ENCODE peak calls at places on chromosome 20, in nine cellular contexts. M is cardiac fibroblast, S is SJSA1, O is left ventricle myocardium inferior, Z is right cardiac atrium, X is heart left ventricle, C is endodermal cell, F is cardiac muscle cell, P is bronchial epithelial cell. I is an unnamed sample.

GRCh38 chr20:24916412-24916811 is 32.7 kb upstream of the CST7 start:
- DNase-seq in M (no peak), S (peak), O (no peak), Z (no peak), X (no peak), C (no peak), F (no peak), P (no peak), I (no peak)

GRCh38 chr20:19552144-19552895 is 205.7 kb upstream of the RIN2 start:
- DNase-seq in M (peak), S (no peak), O (no peak), Z (peak), X (no peak), C (peak), F (peak), P (peak), I (peak)

GRCh38 chr20:17650816-17651760 is 31.0 kb downstream of the RRBP1 start:
- DNase-seq in M (peak), S (no peak), O (no peak), Z (peak), X (peak), C (no peak), F (no peak), P (no peak), I (no peak)

GRCh38 chr20:32062776-32063170 is 10.7 kb downstream of the HCK start:
- DNase-seq in M (no peak), S (no peak), O (peak), Z (peak), X (peak), C (no peak), F (no peak), P (no peak), I (no peak)

GRCh38 chr20:10581823-10582222 is 92.0 kb downstream of the JAG1 start:
- DNase-seq in M (peak), S (peak), O (no peak), Z (no peak), X (no peak), C (no peak), F (no peak), P (peak), I (peak)

GRCh38 chr20:1345030-1345755 is 16.3 kb upstream of the SDCBP2 start:
- DNase-seq in M (no peak), S (no peak), O (no peak), Z (no peak), X (no peak), C (peak), F (no peak), P (peak), I (peak)

GRCh38 chr20:34293119-34293518 is 10.0 kb downstream of the AHCY start:
- DNase-seq in M (no peak), S (no peak), O (no peak), Z (no peak), X (no peak), C (no peak), F (no peak), P (no peak), I (no peak)

GRCh38 chr20:37868998-37869861 is 33.7 kb upstream of the VSTM2L start:
- DNase-seq in M (no peak), S (peak), O (no peak), Z (no peak), X (no peak), C (no peak), F (no peak), P (no peak), I (no peak)

GRCh38 chr20:38152175-38153010 is 12.7 kb downstream of the TGM2 start:
- DNase-seq in M (peak), S (peak), O (peak), Z (peak), X (peak), C (no peak), F (no peak), P (peak), I (no peak)

GRCh38 chr20:58622671-58623578 is 28.2 kb upstream of the STX16 start:
- DNase-seq in M (peak), S (no peak), O (no peak), Z (no peak), X (peak), C (no peak), F (no peak), P (no peak), I (no peak)

GRCh38 chr20:44990425-44990824 is 24.1 kb downstream of the STK4 start:
- DNase-seq in M (peak), S (no peak), O (no peak), Z (peak), X (no peak), C (no peak), F (no peak), P (no peak), I (no peak)

GRCh38 chr20:5614506-5614905 is 135.7 kb upstream of the SHLD1 start:
- DNase-seq in M (no peak), S (no peak), O (no peak), Z (no peak), X (no peak), C (no peak), F (no peak), P (no peak), I (no peak)

GRCh38 chr20:5612476-5613291 is 137.5 kb upstream of the SHLD1 start:
- DNase-seq in M (peak), S (no peak), O (no peak), Z (peak), X (no peak), C (no peak), F (no peak), P (peak), I (no peak)

GRCh38 chr20:5608104-5608447 is 142.1 kb upstream of the SHLD1 start:
- DNase-seq in M (no peak), S (no peak), O (no peak), Z (no peak), X (no peak), C (no peak), F (no peak), P (no peak), I (no peak)

GRCh38 chr20:5606347-5606746 is 143.9 kb upstream of the SHLD1 start:
- DNase-seq in M (no peak), S (no peak), O (no peak), Z (no peak), X (no peak), C (no peak), F (no peak), P (no peak), I (no peak)

GRCh38 chr20:5608448-5609161 is 141.6 kb upstream of the SHLD1 start:
- DNase-seq in M (peak), S (no peak), O (no peak), Z (no peak), X (no peak), C (no peak), F (no peak), P (peak), I (no peak)
- H3K4me3 ChIP-seq in M (peak), S (no peak), O (peak), Z (peak), X (no peak), C (peak), F (peak), P (peak), I (no peak)

GRCh38 chr20:61799394-61799923 is 266.2 kb downstream of the TAF4 start:
- DNase-seq in M (no peak), S (no peak), O (no peak), Z (no peak), X (no peak), C (no peak), F (no peak), P (no peak), I (no peak)
- H3K4me3 ChIP-seq in M (no peak), S (no peak), O (no peak), Z (no peak), X (no peak), C (no peak), F (no peak), P (no peak), I (no peak)

DNA sequence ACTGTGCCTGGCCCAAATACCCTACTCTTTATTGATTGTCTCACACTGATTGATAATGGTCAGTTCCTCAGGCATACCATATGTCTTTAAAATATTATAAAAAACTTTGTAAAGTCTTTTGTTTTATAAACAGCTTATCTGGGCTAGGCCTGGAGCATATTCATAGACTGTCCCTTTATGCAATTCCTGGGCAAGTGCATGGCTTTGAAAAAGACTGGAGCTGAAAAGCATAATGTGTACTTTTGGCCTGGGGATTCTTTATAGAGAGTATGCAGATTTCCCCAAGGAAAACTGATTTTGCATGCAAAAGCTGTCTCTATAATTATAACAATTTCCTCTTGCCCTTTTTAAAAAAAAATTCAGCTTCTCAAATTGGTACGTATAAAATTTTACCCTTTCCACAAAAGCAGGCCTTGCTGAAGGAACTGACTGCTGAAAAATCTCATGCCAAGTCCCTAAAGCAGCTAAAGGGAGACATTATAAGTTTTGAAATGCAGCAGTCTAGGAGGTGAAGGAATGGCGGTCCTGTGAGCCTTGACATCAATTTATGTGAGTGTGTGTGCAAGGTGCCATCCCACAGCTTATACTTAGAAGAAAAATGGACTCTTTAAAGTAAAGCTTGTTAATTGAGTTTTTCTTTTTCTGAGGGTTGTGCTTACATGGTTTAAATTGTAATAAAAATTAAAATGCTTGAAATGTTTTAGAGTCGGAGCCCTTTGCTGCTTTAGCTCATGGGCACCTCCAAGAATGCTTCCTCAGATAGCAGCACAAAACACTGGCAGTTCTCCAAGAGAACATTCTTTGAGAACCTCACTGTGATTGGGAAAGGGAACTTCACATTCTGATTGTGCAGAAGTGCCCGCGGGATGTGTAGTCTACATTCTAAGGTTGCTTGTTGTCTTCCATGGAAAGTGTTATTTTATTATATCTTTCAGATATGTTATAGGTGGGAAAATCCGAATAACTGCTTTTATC is 43.9 kb downstream of the PLCB4 start:
- DNase-seq in M (peak), S (no peak), O (no peak), Z (peak), X (peak), C (no peak), F (peak), P (peak), I (no peak)
- H3K4me3 ChIP-seq in M (no peak), S (no peak), O (no peak), Z (no peak), X (no peak), C (no peak), F (no peak), P (no peak), I (no peak)

DNA sequence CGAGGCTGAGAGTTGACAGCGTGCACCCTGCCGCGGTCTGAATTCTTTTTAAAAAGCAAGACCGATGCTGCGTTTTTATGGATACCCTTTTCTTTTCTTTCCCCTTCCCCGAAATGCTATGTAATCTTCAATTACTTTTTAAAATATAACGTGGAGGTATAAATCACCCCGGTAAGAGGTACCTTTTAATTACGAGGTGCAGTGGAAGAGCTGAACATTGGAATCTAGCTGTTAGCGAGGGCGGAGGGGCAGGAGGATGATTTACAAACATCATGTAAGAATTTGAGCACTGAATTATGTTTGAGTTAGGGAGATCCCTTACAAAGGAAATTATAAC is 1.2 kb downstream of the EYA2 start:
- DNase-seq in M (no peak), S (no peak), O (no peak), Z (peak), X (no peak), C (no peak), F (no peak), P (no peak), I (no peak)
- H3K4me3 ChIP-seq in M (no peak), S (no peak), O (peak), Z (peak), X (peak), C (peak), F (peak), P (peak), I (no peak)

DNA sequence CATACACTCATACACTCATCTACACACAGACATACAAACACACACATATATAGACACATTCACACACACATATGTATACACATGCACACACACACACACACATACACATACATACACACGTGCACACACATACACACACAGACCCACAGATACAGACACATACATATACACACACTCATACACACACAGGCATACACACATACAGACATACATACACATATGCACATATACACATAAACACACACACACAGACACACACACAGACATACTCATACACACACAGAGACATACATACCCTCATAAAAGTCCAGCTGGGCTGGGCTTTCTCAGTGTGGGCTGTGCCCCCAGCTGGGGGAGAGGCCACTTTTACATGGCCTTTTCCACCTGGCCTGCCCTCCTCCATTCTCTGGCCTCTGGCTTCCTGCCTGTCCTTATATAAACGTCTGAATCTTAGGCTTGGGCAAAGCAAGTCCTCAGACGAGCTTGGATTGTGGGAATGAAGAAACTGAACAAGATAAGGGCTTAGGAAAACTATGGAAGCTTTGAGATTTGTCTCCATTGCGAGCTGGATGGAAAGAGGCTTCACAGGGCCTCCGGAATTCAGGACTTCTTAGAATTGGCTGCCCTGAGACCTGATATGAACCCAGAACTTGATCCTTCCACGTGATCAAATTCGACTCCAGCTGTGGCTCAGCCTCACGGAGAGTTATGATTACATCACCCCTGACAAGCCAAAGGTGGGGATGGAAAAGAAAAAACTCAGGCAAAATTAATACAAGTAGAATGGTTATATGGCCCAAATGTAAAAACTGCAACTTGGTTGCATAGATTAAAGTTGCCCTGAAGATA is 22.5 kb upstream of the CST3 start:
- DNase-seq in M (peak), S (no peak), O (no peak), Z (peak), X (no peak), C (peak), F (no peak), P (no peak), I (no peak)
- H3K4me3 ChIP-seq in M (no peak), S (no peak), O (no peak), Z (no peak), X (no peak), C (no peak), F (no peak), P (no peak), I (no peak)

DNA sequence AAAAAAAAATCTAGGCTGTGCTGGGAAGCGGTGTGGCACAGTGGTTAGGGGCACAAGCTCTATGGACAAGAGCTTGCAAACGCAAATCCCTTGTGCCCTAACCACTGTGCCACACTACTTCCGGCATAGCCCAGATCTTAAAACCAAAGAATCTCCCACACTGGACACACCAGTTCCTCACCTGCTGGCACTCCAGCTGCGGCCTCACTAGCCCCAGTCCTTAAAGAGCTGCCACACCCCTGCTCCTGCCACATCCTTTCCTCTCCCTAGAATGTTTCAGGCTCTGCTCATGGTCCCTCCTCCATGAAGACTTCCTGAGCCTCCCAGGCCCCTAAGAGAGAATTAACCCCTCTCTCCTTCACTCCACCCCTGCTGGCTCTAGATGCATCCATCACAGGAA is 71.8 kb upstream of the SRSF6 start:
- DNase-seq in M (no peak), S (no peak), O (no peak), Z (no peak), X (no peak), C (no peak), F (no peak), P (no peak), I (no peak)
- H3K4me3 ChIP-seq in M (no peak), S (no peak), O (no peak), Z (no peak), X (no peak), C (no peak), F (no peak), P (no peak), I (no peak)

GRCh38 chr20:36607586-36608387 is 2.2 kb downstream of the RAB5IF start:
- DNase-seq in M (peak), S (no peak), O (no peak), Z (no peak), X (no peak), C (no peak), F (no peak), P (peak), I (no peak)

GRCh38 chr20:36605309-36606170 is at the start of gene RAB5IF:
- DNase-seq in M (peak), S (peak), O (peak), Z (peak), X (peak), C (peak), F (peak), P (peak), I (peak)

GRCh38 chr20:36601546-36601945 is 4.0 kb upstream of the RAB5IF start:
- DNase-seq in M (no peak), S (no peak), O (no peak), Z (no peak), X (no peak), C (no peak), F (no peak), P (no peak), I (no peak)

GRCh38 chr20:36606171-36607116 is 865 bp downstream of the RAB5IF start:
- DNase-seq in M (peak), S (no peak), O (no peak), Z (no peak), X (no peak), C (peak), F (no peak), P (peak), I (peak)

GRCh38 chr20:36604952-36605308 is 649 bp upstream of the RAB5IF start:
- DNase-seq in M (no peak), S (no peak), O (peak), Z (peak), X (peak), C (no peak), F (no peak), P (no peak), I (no peak)
- H3K4me3 ChIP-seq in M (peak), S (peak), O (peak), Z (peak), X (peak), C (peak), F (no peak), P (peak), I (no peak)